ENCODE peak calls at places on chromosomes 13 and 19, in five cellular contexts. J, T, H, R and U are unnamed samples.

GRCh38 chr13:46010148-46010547 is 42.4 kb downstream of the ZC3H13 start:
- DNase-seq in J (no peak), T (no peak), H (peak; percentile 5), R (no peak), U (peak; percentile 4)

GRCh38 chr19:9070066-9070465 is 16.8 kb upstream of the OR1M1 start:
- DNase-seq in J (peak; percentile 64), T (no peak), H (peak; percentile 85), R (no peak), U (no peak)

GRCh38 chr19:33161201-33161600 is 29.3 kb downstream of the WDR88 start:
- DNase-seq in J (no peak), T (no peak), H (no peak), R (no peak), U (no peak)

GRCh38 chr13:96822900-96823299 is 171.4 kb downstream of the OXGR1 start:
- DNase-seq in J (no peak), T (no peak), H (peak; percentile 36), R (peak; percentile 50), U (peak; percentile 32)

GRCh38 chr13:51532736-51533197 is 51.5 kb upstream of the WDFY2 start:
- DNase-seq in J (no peak), T (no peak), H (no peak), R (no peak), U (no peak)

GRCh38 chr19:2461751-2462634 is 5.2 kb upstream of the LMNB2 start:
- DNase-seq in J (peak; percentile 82), T (no peak), H (no peak), R (no peak), U (peak; percentile 60)

GRCh38 chr13:50645092-50645491 is 198.4 kb downstream of the DLEU7 start:
- DNase-seq in J (no peak), T (no peak), H (no peak), R (no peak), U (no peak)

GRCh38 chr13:42567772-42568428 is 6.1 kb upstream of the TNFSF11 start:
- DNase-seq in J (no peak), T (no peak), H (no peak), R (no peak), U (no peak)

GRCh38 chr13:99331881-99332293 is 24.7 kb upstream of the GPR183 start:
- DNase-seq in J (peak; percentile 29), T (peak; percentile 79), H (no peak), R (no peak), U (no peak)

GRCh38 chr13:50676602-50677001 is 166.9 kb downstream of the DLEU7 start:
- DNase-seq in J (no peak), T (no peak), H (no peak), R (no peak), U (no peak)

GRCh38 chr19:41219924-41220567 is 1.0 kb downstream of the AXL start:
- DNase-seq in J (no peak), T (no peak), H (no peak), R (no peak), U (no peak)

GRCh38 chr19:3034194-3034844 is 5.2 kb upstream of the TLE2 start:
- DNase-seq in J (no peak), T (no peak), H (no peak), R (no peak), U (no peak)

GRCh38 chr13:67299072-67299635 is 69.0 kb upstream of the PCDH9 start:
- DNase-seq in J (no peak), T (no peak), H (no peak), R (no peak), U (no peak)

GRCh38 chr19:5293607-5294089 is 47.0 kb downstream of the PTPRS start:
- DNase-seq in J (peak; percentile 86), T (no peak), H (peak; percentile 23), R (no peak), U (peak; percentile 60)

GRCh38 chr13:108357228-108357627 is 87.7 kb downstream of the TNFSF13B start:
- DNase-seq in J (no peak), T (no peak), H (no peak), R (no peak), U (no peak)

GRCh38 chr13:23718916-23719470 is 148.8 kb downstream of the TNFRSF19 start:
- DNase-seq in J (no peak), T (no peak), H (no peak), R (peak; percentile 73), U (no peak)

GRCh38 chr13:30618186-30618937 is 642 bp downstream of the USPL1 start:
- DNase-seq in J (no peak), T (no peak), H (no peak), R (peak; percentile 4), U (peak; percentile 14)
- TF ChIP-seq SUZ12 in J (no peak), T (no peak), H (no peak), R (no peak), U (no peak)

DNA sequence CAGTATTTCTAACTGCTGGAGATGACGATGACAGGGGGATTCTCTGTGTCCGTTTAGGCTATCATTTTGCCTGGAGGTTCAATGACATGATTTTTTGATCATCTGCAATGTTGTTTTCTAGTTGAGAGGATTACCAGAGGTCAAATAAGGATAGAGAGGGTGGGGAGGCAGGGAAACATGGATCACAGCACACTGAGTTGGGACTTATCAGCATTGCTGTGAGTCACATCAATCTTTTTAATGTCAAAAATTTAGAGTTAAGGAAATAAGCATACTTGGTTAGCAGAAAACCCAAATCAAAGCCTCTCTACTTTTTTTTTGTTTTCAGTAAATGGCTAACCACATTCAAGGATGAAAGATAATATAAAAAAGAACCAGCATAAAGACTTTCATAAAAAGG is 43.0 kb upstream of the CSNK1A1L start:
- DNase-seq in J (no peak), T (no peak), H (no peak), R (no peak), U (no peak)
- TF ChIP-seq SUZ12 in J (no peak), T (no peak), H (no peak), R (no peak), U (no peak)

GRCh38 chr19:13103961-13104847 is 1.5 kb upstream of the LYL1 start:
- DNase-seq in J (peak; percentile 95), T (no peak), H (no peak), R (no peak), U (peak; percentile 72)
- TF ChIP-seq SUZ12 in J (no peak), T (no peak), H (no peak), R (no peak), U (no peak)

GRCh38 chr19:15321739-15322138 is 10.6 kb downstream of the BRD4 start:
- DNase-seq in J (no peak), T (no peak), H (no peak), R (no peak), U (no peak)

GRCh38 chr19:15317392-15318011 is 14.8 kb downstream of the BRD4 start:
- DNase-seq in J (no peak), T (no peak), H (no peak), R (peak; percentile 66), U (no peak)

GRCh38 chr19:15323496-15324235 is 8.7 kb downstream of the BRD4 start:
- DNase-seq in J (no peak), T (no peak), H (no peak), R (peak; percentile 59), U (no peak)

GRCh38 chr19:15318241-15318691 is 14.1 kb downstream of the BRD4 start:
- DNase-seq in J (no peak), T (peak; percentile 48), H (no peak), R (no peak), U (no peak)

DNA sequence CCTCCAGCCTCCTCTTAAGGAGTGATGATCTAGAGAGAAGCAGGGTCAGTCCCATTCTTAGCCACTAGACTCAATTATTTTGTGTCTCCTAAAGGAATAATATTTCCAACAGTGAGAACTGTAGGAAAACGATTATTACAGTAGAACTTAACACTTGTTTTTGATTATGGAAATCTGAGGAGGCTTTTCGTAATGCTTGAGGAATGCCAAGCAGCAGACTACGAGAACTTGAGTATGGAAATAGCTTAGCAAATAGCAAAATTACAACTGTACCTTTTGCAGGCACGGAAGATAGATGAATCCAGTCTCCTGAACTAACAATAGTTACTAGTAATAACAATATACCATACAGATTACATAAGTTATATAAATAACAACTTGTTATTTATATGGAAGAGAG is 12.2 kb downstream of the BRD4 start:
- DNase-seq in J (no peak), T (no peak), H (no peak), R (no peak), U (no peak)
- TF ChIP-seq SUZ12 in J (no peak), T (no peak), H (no peak), R (no peak), U (no peak)

GRCh38 chr19:7007859-7008258 is 13.4 kb downstream of the MBD3L2B start:
- DNase-seq in J (no peak), T (no peak), H (no peak), R (no peak), U (no peak)

GRCh38 chr19:7018828-7019227 is 2.4 kb downstream of the MBD3L2B start:
- DNase-seq in J (no peak), T (no peak), H (no peak), R (no peak), U (no peak)

GRCh38 chr19:7010722-7011593 is 10.3 kb downstream of the MBD3L2B start:
- DNase-seq in J (no peak), T (no peak), H (no peak), R (no peak), U (no peak)

GRCh38 chr19:7013678-7014077 is 7.6 kb downstream of the MBD3L2B start:
- DNase-seq in J (no peak), T (peak; percentile 68), H (no peak), R (no peak), U (no peak)
- TF ChIP-seq SUZ12 in J (no peak), T (no peak), H (no peak), R (no peak), U (no peak)

GRCh38 chr19:46715620-46716012 is 1.3 kb downstream of the PRKD2 start:
- DNase-seq in J (no peak), T (no peak), H (no peak), R (no peak), U (no peak)

GRCh38 chr19:46716672-46717033 is 261 bp downstream of the PRKD2 start:
- DNase-seq in J (no peak), T (no peak), H (no peak), R (no peak), U (no peak)

GRCh38 chr19:46713781-46714522 is 3.0 kb downstream of the PRKD2 start:
- DNase-seq in J (peak; percentile 89), T (no peak), H (peak; percentile 57), R (peak; percentile 75), U (peak; percentile 63)

GRCh38 chr19:46716013-46716671 is 772 bp downstream of the PRKD2 start:
- DNase-seq in J (peak; percentile 77), T (no peak), H (no peak), R (no peak), U (no peak)

DNA sequence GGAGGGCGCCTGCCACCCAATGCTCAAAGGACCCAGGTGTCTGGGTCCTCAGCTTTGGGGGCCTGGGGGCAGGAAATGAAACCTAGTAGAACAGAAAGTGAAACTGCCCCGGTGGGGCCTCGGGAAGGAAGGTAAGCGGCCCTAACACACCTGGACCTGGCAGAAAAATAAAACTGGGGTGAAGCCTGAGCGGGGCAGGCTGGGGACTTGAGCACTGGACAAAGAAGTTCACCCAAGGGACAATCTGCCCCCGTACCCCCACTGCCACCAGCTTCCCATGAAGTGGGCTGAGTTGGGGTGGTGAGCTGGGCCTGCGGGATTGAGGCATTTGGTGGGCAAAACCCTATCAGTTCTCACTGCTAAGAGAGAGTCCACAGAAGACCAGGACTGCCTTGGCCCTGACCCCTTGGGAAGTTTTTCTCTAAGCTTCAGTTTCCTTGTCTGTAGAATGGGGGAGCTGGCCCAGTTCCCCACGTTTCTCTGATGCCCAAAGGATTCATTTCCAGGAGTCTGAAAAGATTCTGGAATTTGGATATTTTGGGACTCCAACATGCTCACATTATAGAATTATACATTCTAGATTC is 2.3 kb downstream of the PRKD2 start:
- DNase-seq in J (peak; percentile 56), T (no peak), H (no peak), R (no peak), U (no peak)
- TF ChIP-seq SUZ12 in J (no peak), T (no peak), H (no peak), R (no peak), U (no peak)